ENCODE peak calls at places on chromosome 1, in six cellular contexts. One of them, this sample, is unnamed.

GRCh38 chr1:99580451-99580850 is 65.5 kb upstream of the PALMD start:
- DNase-seq in heart left ventricle: no peak
- DNase-seq in ovary: no peak
- DNase-seq in A549: no peak
- DNase-seq in Peyer's patch: no peak
- DNase-seq in right lobe of liver: no peak
- DNase-seq in this sample: no peak

GRCh38 chr1:247113094-247113497 is 8.9 kb upstream of the ZNF669 start:
- DNase-seq in heart left ventricle: no peak
- DNase-seq in ovary: peak
- DNase-seq in A549: no peak
- DNase-seq in Peyer's patch: no peak
- DNase-seq in right lobe of liver: peak
- DNase-seq in this sample: no peak

GRCh38 chr1:99672500-99673213 is 26.7 kb downstream of the PALMD start:
- DNase-seq in heart left ventricle: peak
- DNase-seq in ovary: peak
- DNase-seq in A549: no peak
- DNase-seq in Peyer's patch: no peak
- DNase-seq in right lobe of liver: peak
- DNase-seq in this sample: no peak

GRCh38 chr1:150613061-150613920 is 16.1 kb downstream of the ENSA start:
- DNase-seq in heart left ventricle: peak
- DNase-seq in ovary: no peak
- DNase-seq in A549: peak
- DNase-seq in Peyer's patch: peak
- DNase-seq in right lobe of liver: no peak
- DNase-seq in this sample: peak

GRCh38 chr1:25099343-25099951 is 132.9 kb downstream of the SYF2 start:
- DNase-seq in heart left ventricle: no peak
- DNase-seq in ovary: no peak
- DNase-seq in A549: no peak
- DNase-seq in Peyer's patch: peak
- DNase-seq in right lobe of liver: no peak
- DNase-seq in this sample: peak

GRCh38 chr1:224766266-224766665 is 150.1 kb downstream of the CNIH3 start:
- DNase-seq in heart left ventricle: no peak
- DNase-seq in ovary: no peak
- DNase-seq in A549: no peak
- DNase-seq in Peyer's patch: no peak
- DNase-seq in right lobe of liver: no peak
- DNase-seq in this sample: no peak

GRCh38 chr1:100219879-100220278 is 29.8 kb downstream of the DBT start:
- DNase-seq in heart left ventricle: no peak
- DNase-seq in ovary: no peak
- DNase-seq in A549: no peak
- DNase-seq in Peyer's patch: no peak
- DNase-seq in right lobe of liver: no peak
- DNase-seq in this sample: peak

GRCh38 chr1:96388421-96389310 is 332.9 kb upstream of the PTBP2 start:
- DNase-seq in heart left ventricle: no peak
- DNase-seq in ovary: no peak
- DNase-seq in A549: no peak
- DNase-seq in Peyer's patch: no peak
- DNase-seq in right lobe of liver: no peak
- DNase-seq in this sample: no peak

GRCh38 chr1:207990455-207990854 is 79.5 kb upstream of the CD34 start:
- DNase-seq in heart left ventricle: no peak
- DNase-seq in ovary: no peak
- DNase-seq in A549: no peak
- DNase-seq in Peyer's patch: no peak
- DNase-seq in right lobe of liver: no peak
- DNase-seq in this sample: no peak

GRCh38 chr1:96772349-96772748 is 50.8 kb downstream of the PTBP2 start:
- DNase-seq in heart left ventricle: no peak
- DNase-seq in ovary: no peak
- DNase-seq in A549: no peak
- DNase-seq in Peyer's patch: no peak
- DNase-seq in right lobe of liver: no peak
- DNase-seq in this sample: no peak

GRCh38 chr1:201877877-201878339 is 10.8 kb upstream of the SHISA4 start:
- DNase-seq in heart left ventricle: no peak
- DNase-seq in ovary: no peak
- DNase-seq in A549: peak
- DNase-seq in Peyer's patch: no peak
- DNase-seq in right lobe of liver: no peak
- DNase-seq in this sample: peak

GRCh38 chr1:223011230-223011856 is 131.7 kb downstream of the TLR5 start:
- DNase-seq in heart left ventricle: no peak
- DNase-seq in ovary: no peak
- DNase-seq in A549: no peak
- DNase-seq in Peyer's patch: no peak
- DNase-seq in right lobe of liver: peak
- DNase-seq in this sample: no peak

GRCh38 chr1:200535605-200536004 is 84.9 kb downstream of the KIF14 start:
- DNase-seq in heart left ventricle: no peak
- DNase-seq in ovary: no peak
- DNase-seq in A549: peak
- DNase-seq in Peyer's patch: peak
- DNase-seq in right lobe of liver: no peak
- DNase-seq in this sample: peak

GRCh38 chr1:11521605-11522399 is 42.8 kb downstream of the DISP3 start:
- DNase-seq in heart left ventricle: no peak
- DNase-seq in ovary: no peak
- DNase-seq in A549: no peak
- DNase-seq in Peyer's patch: no peak
- DNase-seq in right lobe of liver: no peak
- DNase-seq in this sample: no peak

GRCh38 chr1:115056395-115056798 is 26.8 kb downstream of the TSHB start:
- DNase-seq in heart left ventricle: no peak
- DNase-seq in ovary: no peak
- DNase-seq in A549: no peak
- DNase-seq in Peyer's patch: no peak
- DNase-seq in right lobe of liver: no peak
- DNase-seq in this sample: no peak

GRCh38 chr1:44243782-44244495 is 30.7 kb downstream of the DMAP1 start:
- DNase-seq in heart left ventricle: no peak
- DNase-seq in ovary: no peak
- DNase-seq in A549: no peak
- DNase-seq in Peyer's patch: no peak
- DNase-seq in right lobe of liver: no peak
- DNase-seq in this sample: no peak

GRCh38 chr1:2098301-2098698 is 48.1 kb downstream of the PRKCZ start:
- DNase-seq in heart left ventricle: no peak
- DNase-seq in ovary: no peak
- DNase-seq in A549: no peak
- DNase-seq in Peyer's patch: peak
- DNase-seq in right lobe of liver: no peak
- DNase-seq in this sample: no peak

GRCh38 chr1:91826248-91826647 is 59.7 kb downstream of the TGFBR3 start:
- DNase-seq in heart left ventricle: peak
- DNase-seq in ovary: no peak
- DNase-seq in A549: no peak
- DNase-seq in Peyer's patch: no peak
- DNase-seq in right lobe of liver: no peak
- DNase-seq in this sample: no peak
- TF ChIP-seq POLR2A in heart left ventricle: no peak
- TF ChIP-seq POLR2A in ovary: no peak
- TF ChIP-seq POLR2A in A549: no peak
- TF ChIP-seq POLR2A in Peyer's patch: no peak
- TF ChIP-seq POLR2A in right lobe of liver: no peak
- TF ChIP-seq POLR2A in this sample: no peak

GRCh38 chr1:91797164-91797563 is 88.8 kb downstream of the TGFBR3 start:
- DNase-seq in heart left ventricle: no peak
- DNase-seq in ovary: no peak
- DNase-seq in A549: no peak
- DNase-seq in Peyer's patch: no peak
- DNase-seq in right lobe of liver: no peak
- DNase-seq in this sample: no peak
- TF ChIP-seq CTCF in heart left ventricle: no peak
- TF ChIP-seq CTCF in ovary: no peak
- TF ChIP-seq CTCF in A549: no peak
- TF ChIP-seq CTCF in Peyer's patch: no peak
- TF ChIP-seq CTCF in right lobe of liver: no peak
- TF ChIP-seq CTCF in this sample: no peak

DNA sequence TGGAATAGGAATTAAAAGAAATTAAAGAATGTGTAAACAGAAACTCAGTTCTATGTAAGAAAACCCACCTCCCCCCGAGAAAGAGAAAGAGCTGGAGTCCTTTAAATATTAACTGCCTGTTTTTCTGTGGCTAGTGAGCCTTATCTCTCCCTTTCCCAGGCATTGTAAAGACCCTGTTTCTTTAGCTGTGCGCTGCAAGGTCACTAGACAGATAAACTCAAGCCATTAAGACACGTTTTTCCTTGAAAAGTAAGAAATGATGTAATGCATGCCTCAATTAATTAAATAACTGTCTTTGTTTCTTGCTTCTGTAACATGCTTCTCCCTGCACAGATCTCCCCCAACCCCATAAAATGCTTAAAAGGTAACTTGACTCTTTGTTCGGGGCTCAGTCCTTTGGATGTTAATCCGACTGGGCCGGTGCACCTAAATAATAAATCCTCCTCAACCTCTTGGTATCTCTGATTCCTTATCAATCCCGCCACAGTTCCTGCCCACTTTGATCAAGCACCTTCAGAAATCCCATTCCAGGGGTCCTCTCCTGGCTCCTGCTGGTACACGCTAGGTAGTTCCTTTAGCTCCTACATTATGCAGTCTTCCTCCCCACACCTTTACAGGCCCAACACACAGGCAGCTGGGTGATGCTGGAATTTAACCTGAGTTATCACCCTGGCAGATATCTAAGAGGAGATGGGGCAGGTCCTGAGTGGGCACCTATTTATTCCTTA is 2.9 kb upstream of the OMA1 start:
- DNase-seq in heart left ventricle: no peak
- DNase-seq in ovary: no peak
- DNase-seq in A549: no peak
- DNase-seq in Peyer's patch: no peak
- DNase-seq in right lobe of liver: no peak
- DNase-seq in this sample: no peak
- TF ChIP-seq POLR2A in heart left ventricle: no peak
- TF ChIP-seq POLR2A in ovary: no peak
- TF ChIP-seq POLR2A in A549: no peak
- TF ChIP-seq POLR2A in Peyer's patch: no peak
- TF ChIP-seq POLR2A in right lobe of liver: no peak
- TF ChIP-seq POLR2A in this sample: no peak

DNA sequence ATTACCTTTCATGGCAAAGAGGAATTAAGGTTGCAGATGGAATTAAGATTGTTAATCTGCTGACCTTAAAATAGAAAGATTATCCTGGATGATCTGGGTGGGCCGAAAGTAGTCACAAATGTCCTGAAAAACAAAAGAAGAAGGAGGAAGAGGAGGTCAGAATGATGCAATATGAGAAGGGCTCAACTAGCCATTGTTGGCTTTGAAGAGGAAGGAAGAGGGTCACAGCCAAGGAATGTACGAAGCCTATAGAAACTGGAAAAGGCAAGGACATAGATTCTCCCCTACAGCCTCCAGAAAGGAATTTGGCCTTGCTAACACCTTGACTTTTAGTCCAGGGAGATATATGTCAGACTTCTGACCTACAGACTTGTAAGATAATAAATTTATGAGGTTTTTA is 39.4 kb upstream of the FMOD start:
- DNase-seq in heart left ventricle: no peak
- DNase-seq in ovary: no peak
- DNase-seq in A549: no peak
- DNase-seq in Peyer's patch: no peak
- DNase-seq in right lobe of liver: no peak
- DNase-seq in this sample: no peak
- TF ChIP-seq CTCF in heart left ventricle: no peak
- TF ChIP-seq CTCF in ovary: no peak
- TF ChIP-seq CTCF in A549: no peak
- TF ChIP-seq CTCF in Peyer's patch: no peak
- TF ChIP-seq CTCF in right lobe of liver: no peak
- TF ChIP-seq CTCF in this sample: no peak

GRCh38 chr1:234478481-234479309 is at the start of gene TARBP1:
- DNase-seq in heart left ventricle: peak
- DNase-seq in ovary: peak
- DNase-seq in A549: peak
- DNase-seq in Peyer's patch: peak
- DNase-seq in right lobe of liver: peak
- DNase-seq in this sample: peak
- TF ChIP-seq POLR2A in heart left ventricle: peak
- TF ChIP-seq POLR2A in ovary: no peak
- TF ChIP-seq POLR2A in A549: peak
- TF ChIP-seq POLR2A in Peyer's patch: peak
- TF ChIP-seq POLR2A in right lobe of liver: peak
- TF ChIP-seq POLR2A in this sample: peak